ENCODE peak calls at places on chromosomes 2 and 18, in seven cellular contexts. One of them, this sample, is unnamed.

GRCh38 chr18:9575558-9575957 is 38.8 kb downstream of the PPP4R1 start:
- DNase-seq in GM23248: peak
- DNase-seq in RWPE1: peak
- DNase-seq in esophagus squamous epithelium: no peak
- DNase-seq in heart right ventricle: peak
- DNase-seq in colonic mucosa: peak
- DNase-seq in cardiac muscle cell: peak
- DNase-seq in this sample: peak

GRCh38 chr2:172484706-172485105 is 57.3 kb downstream of the ITGA6 start:
- DNase-seq in colonic mucosa: no peak
- DNase-seq in cardiac muscle cell: no peak
- DNase-seq in RWPE1: no peak
- DNase-seq in heart right ventricle: no peak
- DNase-seq in esophagus squamous epithelium: no peak
- DNase-seq in GM23248: no peak
- DNase-seq in this sample: no peak

GRCh38 chr18:31489311-31489710 is 8.7 kb upstream of the DSG2 start:
- DNase-seq in RWPE1: no peak
- DNase-seq in esophagus squamous epithelium: no peak
- DNase-seq in cardiac muscle cell: no peak
- DNase-seq in heart right ventricle: no peak
- DNase-seq in GM23248: no peak
- DNase-seq in colonic mucosa: no peak
- DNase-seq in this sample: no peak

GRCh38 chr2:190938761-190939335 is 58.2 kb downstream of the GLS start:
- DNase-seq in esophagus squamous epithelium: no peak
- DNase-seq in cardiac muscle cell: no peak
- DNase-seq in RWPE1: no peak
- DNase-seq in GM23248: no peak
- DNase-seq in colonic mucosa: no peak
- DNase-seq in heart right ventricle: no peak
- DNase-seq in this sample: no peak

GRCh38 chr18:49081511-49082146 is 130.9 kb upstream of the SMAD7 start:
- DNase-seq in colonic mucosa: no peak
- DNase-seq in RWPE1: no peak
- DNase-seq in heart right ventricle: no peak
- DNase-seq in cardiac muscle cell: no peak
- DNase-seq in esophagus squamous epithelium: no peak
- DNase-seq in GM23248: no peak
- DNase-seq in this sample: no peak

GRCh38 chr2:42951263-42951938 is 159.0 kb upstream of the HAAO start:
- DNase-seq in RWPE1: no peak
- DNase-seq in esophagus squamous epithelium: no peak
- DNase-seq in heart right ventricle: peak
- DNase-seq in colonic mucosa: no peak
- DNase-seq in cardiac muscle cell: no peak
- DNase-seq in GM23248: peak
- DNase-seq in this sample: no peak

GRCh38 chr2:130381619-130382018 is 25.8 kb downstream of the PTPN18 start:
- DNase-seq in colonic mucosa: no peak
- DNase-seq in RWPE1: no peak
- DNase-seq in esophagus squamous epithelium: no peak
- DNase-seq in GM23248: no peak
- DNase-seq in cardiac muscle cell: no peak
- DNase-seq in heart right ventricle: no peak
- DNase-seq in this sample: no peak

GRCh38 chr2:101868525-101868924 is 123.2 kb upstream of the IL1R2 start:
- DNase-seq in colonic mucosa: no peak
- DNase-seq in RWPE1: no peak
- DNase-seq in heart right ventricle: no peak
- DNase-seq in esophagus squamous epithelium: no peak
- DNase-seq in cardiac muscle cell: no peak
- DNase-seq in GM23248: no peak
- DNase-seq in this sample: no peak

GRCh38 chr2:18356676-18357075 is 203.8 kb downstream of the RDH14 start:
- DNase-seq in heart right ventricle: no peak
- DNase-seq in colonic mucosa: no peak
- DNase-seq in GM23248: peak
- DNase-seq in RWPE1: no peak
- DNase-seq in cardiac muscle cell: no peak
- DNase-seq in esophagus squamous epithelium: no peak
- DNase-seq in this sample: no peak

GRCh38 chr2:39513641-39514094 is 76.6 kb upstream of the MAP4K3 start:
- DNase-seq in RWPE1: peak
- DNase-seq in esophagus squamous epithelium: no peak
- DNase-seq in heart right ventricle: peak
- DNase-seq in GM23248: peak
- DNase-seq in cardiac muscle cell: peak
- DNase-seq in colonic mucosa: peak
- DNase-seq in this sample: no peak

GRCh38 chr2:128321784-128322650 is 3.3 kb upstream of the HS6ST1 start:
- DNase-seq in GM23248: peak
- DNase-seq in RWPE1: peak
- DNase-seq in heart right ventricle: peak
- DNase-seq in colonic mucosa: peak
- DNase-seq in cardiac muscle cell: peak
- DNase-seq in esophagus squamous epithelium: no peak
- DNase-seq in this sample: peak

GRCh38 chr2:30040147-30040546 is 106.7 kb upstream of the YPEL5 start:
- DNase-seq in colonic mucosa: no peak
- DNase-seq in GM23248: no peak
- DNase-seq in esophagus squamous epithelium: no peak
- DNase-seq in heart right ventricle: no peak
- DNase-seq in RWPE1: no peak
- DNase-seq in cardiac muscle cell: no peak
- DNase-seq in this sample: no peak

GRCh38 chr2:194706179-194706578 is 950.8 kb upstream of the SLC39A10 start:
- DNase-seq in heart right ventricle: no peak
- DNase-seq in GM23248: no peak
- DNase-seq in RWPE1: no peak
- DNase-seq in colonic mucosa: no peak
- DNase-seq in esophagus squamous epithelium: no peak
- DNase-seq in cardiac muscle cell: no peak
- DNase-seq in this sample: no peak

GRCh38 chr18:61606759-61607158 is 273.5 kb downstream of the CDH20 start:
- DNase-seq in heart right ventricle: peak
- DNase-seq in GM23248: peak
- DNase-seq in colonic mucosa: peak
- DNase-seq in RWPE1: peak
- DNase-seq in cardiac muscle cell: peak
- DNase-seq in esophagus squamous epithelium: no peak
- DNase-seq in this sample: peak

GRCh38 chr2:60317831-60318230 is 235.6 kb downstream of the BCL11A start:
- DNase-seq in cardiac muscle cell: no peak
- DNase-seq in colonic mucosa: no peak
- DNase-seq in GM23248: peak
- DNase-seq in esophagus squamous epithelium: no peak
- DNase-seq in heart right ventricle: no peak
- DNase-seq in RWPE1: no peak
- DNase-seq in this sample: no peak

GRCh38 chr18:57437782-57438668 is 2.9 kb downstream of the ONECUT2 start:
- DNase-seq in cardiac muscle cell: peak
- DNase-seq in colonic mucosa: peak
- DNase-seq in esophagus squamous epithelium: no peak
- DNase-seq in GM23248: peak
- DNase-seq in RWPE1: peak
- DNase-seq in heart right ventricle: peak
- DNase-seq in this sample: peak

GRCh38 chr2:156087875-156088274 is 244.6 kb downstream of the NR4A2 start:
- DNase-seq in esophagus squamous epithelium: no peak
- DNase-seq in colonic mucosa: no peak
- DNase-seq in GM23248: peak
- DNase-seq in cardiac muscle cell: no peak
- DNase-seq in heart right ventricle: no peak
- DNase-seq in RWPE1: peak
- DNase-seq in this sample: no peak

GRCh38 chr2:19738707-19739106 is 163.1 kb downstream of the TTC32 start:
- DNase-seq in heart right ventricle: peak
- DNase-seq in RWPE1: no peak
- DNase-seq in esophagus squamous epithelium: no peak
- DNase-seq in colonic mucosa: peak
- DNase-seq in cardiac muscle cell: no peak
- DNase-seq in GM23248: peak
- DNase-seq in this sample: no peak

GRCh38 chr2:25566694-25567093 is 106.7 kb downstream of the DTNB start:
- DNase-seq in heart right ventricle: no peak
- DNase-seq in cardiac muscle cell: peak
- DNase-seq in colonic mucosa: no peak
- DNase-seq in RWPE1: no peak
- DNase-seq in GM23248: no peak
- DNase-seq in esophagus squamous epithelium: no peak
- DNase-seq in this sample: no peak
- H3K27ac ChIP-seq in heart right ventricle: no peak
- H3K27ac ChIP-seq in cardiac muscle cell: peak
- H3K27ac ChIP-seq in colonic mucosa: no peak
- H3K27ac ChIP-seq in RWPE1: no peak
- H3K27ac ChIP-seq in GM23248: no peak
- H3K27ac ChIP-seq in esophagus squamous epithelium: no peak
- H3K27ac ChIP-seq in this sample: no peak

GRCh38 chr2:98442488-98442887 is 2.2 kb upstream of the INPP4A start:
- DNase-seq in esophagus squamous epithelium: no peak
- DNase-seq in heart right ventricle: no peak
- DNase-seq in RWPE1: no peak
- DNase-seq in cardiac muscle cell: no peak
- DNase-seq in colonic mucosa: no peak
- DNase-seq in GM23248: no peak
- DNase-seq in this sample: no peak

GRCh38 chr2:98446850-98447249 is 2.2 kb downstream of the INPP4A start:
- DNase-seq in colonic mucosa: no peak
- DNase-seq in esophagus squamous epithelium: no peak
- DNase-seq in RWPE1: no peak
- DNase-seq in cardiac muscle cell: no peak
- DNase-seq in GM23248: no peak
- DNase-seq in heart right ventricle: no peak
- DNase-seq in this sample: no peak

GRCh38 chr2:98445167-98445522 is 487 bp downstream of the INPP4A start:
- DNase-seq in cardiac muscle cell: no peak
- DNase-seq in colonic mucosa: no peak
- DNase-seq in GM23248: peak
- DNase-seq in RWPE1: peak
- DNase-seq in esophagus squamous epithelium: no peak
- DNase-seq in heart right ventricle: no peak
- DNase-seq in this sample: no peak

GRCh38 chr2:98445708-98446577 is 1.3 kb downstream of the INPP4A start:
- DNase-seq in colonic mucosa: no peak
- DNase-seq in RWPE1: no peak
- DNase-seq in cardiac muscle cell: no peak
- DNase-seq in esophagus squamous epithelium: no peak
- DNase-seq in GM23248: peak
- DNase-seq in heart right ventricle: no peak
- DNase-seq in this sample: no peak

GRCh38 chr2:98444436-98445166 is at the start of gene INPP4A:
- DNase-seq in GM23248: peak
- DNase-seq in esophagus squamous epithelium: no peak
- DNase-seq in cardiac muscle cell: peak
- DNase-seq in RWPE1: peak
- DNase-seq in heart right ventricle: peak
- DNase-seq in colonic mucosa: peak
- DNase-seq in this sample: peak
- H3K27ac ChIP-seq in GM23248: peak
- H3K27ac ChIP-seq in esophagus squamous epithelium: peak
- H3K27ac ChIP-seq in cardiac muscle cell: peak
- H3K27ac ChIP-seq in RWPE1: peak
- H3K27ac ChIP-seq in heart right ventricle: peak
- H3K27ac ChIP-seq in colonic mucosa: peak
- H3K27ac ChIP-seq in this sample: peak

GRCh38 chr2:36528274-36528673 is 69.7 kb downstream of the FEZ2 start:
- DNase-seq in GM23248: no peak
- DNase-seq in esophagus squamous epithelium: no peak
- DNase-seq in RWPE1: no peak
- DNase-seq in colonic mucosa: no peak
- DNase-seq in heart right ventricle: no peak
- DNase-seq in cardiac muscle cell: no peak
- DNase-seq in this sample: no peak

GRCh38 chr2:36523153-36523552 is 74.8 kb downstream of the FEZ2 start:
- DNase-seq in GM23248: no peak
- DNase-seq in esophagus squamous epithelium: no peak
- DNase-seq in RWPE1: no peak
- DNase-seq in heart right ventricle: no peak
- DNase-seq in cardiac muscle cell: no peak
- DNase-seq in colonic mucosa: no peak
- DNase-seq in this sample: no peak

GRCh38 chr2:36526216-36526615 is 71.8 kb downstream of the FEZ2 start:
- DNase-seq in colonic mucosa: no peak
- DNase-seq in heart right ventricle: no peak
- DNase-seq in RWPE1: no peak
- DNase-seq in esophagus squamous epithelium: no peak
- DNase-seq in GM23248: peak
- DNase-seq in cardiac muscle cell: no peak
- DNase-seq in this sample: no peak

GRCh38 chr2:36528761-36529392 is 69.1 kb downstream of the FEZ2 start:
- DNase-seq in colonic mucosa: no peak
- DNase-seq in esophagus squamous epithelium: no peak
- DNase-seq in RWPE1: no peak
- DNase-seq in heart right ventricle: no peak
- DNase-seq in cardiac muscle cell: no peak
- DNase-seq in GM23248: no peak
- DNase-seq in this sample: no peak

DNA sequence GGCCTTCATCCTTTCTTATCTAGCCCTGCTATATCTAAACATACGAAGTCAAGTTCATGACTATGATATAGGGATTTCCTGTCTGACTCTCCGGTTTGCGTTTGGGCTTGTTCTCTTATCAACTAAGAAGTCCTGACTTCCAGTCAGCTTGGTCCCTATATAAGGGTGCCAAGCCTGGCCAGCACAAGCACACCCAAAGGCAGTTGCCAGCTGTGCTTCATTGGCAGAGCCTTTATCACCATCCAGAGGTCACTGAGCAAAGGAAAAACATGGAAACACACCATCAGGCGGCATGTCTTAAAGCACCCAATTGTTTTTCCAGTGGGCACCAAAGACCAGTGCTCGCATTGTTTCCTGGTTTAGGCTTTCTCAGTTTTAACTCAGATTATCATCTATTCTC is 72.7 kb downstream of the FEZ2 start:
- DNase-seq in GM23248: no peak
- DNase-seq in colonic mucosa: no peak
- DNase-seq in RWPE1: no peak
- DNase-seq in esophagus squamous epithelium: no peak
- DNase-seq in heart right ventricle: peak
- DNase-seq in cardiac muscle cell: no peak
- DNase-seq in this sample: no peak
- H3K27ac ChIP-seq in GM23248: peak
- H3K27ac ChIP-seq in colonic mucosa: no peak
- H3K27ac ChIP-seq in RWPE1: no peak
- H3K27ac ChIP-seq in esophagus squamous epithelium: no peak
- H3K27ac ChIP-seq in heart right ventricle: no peak
- H3K27ac ChIP-seq in cardiac muscle cell: no peak
- H3K27ac ChIP-seq in this sample: no peak

DNA sequence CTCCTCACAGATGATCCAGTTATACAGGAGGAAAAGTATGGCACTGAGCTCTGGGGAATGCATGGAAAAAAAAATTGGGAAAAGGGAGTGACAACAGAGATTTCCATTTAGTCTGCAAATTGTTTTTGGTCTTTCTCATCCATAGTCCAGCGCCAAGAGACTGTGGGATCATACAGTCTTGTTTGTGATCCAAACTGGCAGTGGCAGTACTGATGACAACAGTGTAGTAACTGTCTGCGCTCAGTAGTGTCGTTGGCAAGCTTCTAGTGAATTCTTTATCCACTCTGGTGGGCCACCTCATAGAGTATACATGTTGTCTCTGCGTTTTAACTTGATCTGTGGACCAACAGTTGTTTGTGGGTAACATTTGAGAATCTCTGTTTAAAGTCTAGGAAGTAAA is 37.9 kb downstream of the GALNT1 start:
- DNase-seq in heart right ventricle: peak
- DNase-seq in esophagus squamous epithelium: no peak
- DNase-seq in GM23248: peak
- DNase-seq in RWPE1: no peak
- DNase-seq in cardiac muscle cell: no peak
- DNase-seq in colonic mucosa: no peak
- DNase-seq in this sample: no peak
- H3K27ac ChIP-seq in heart right ventricle: peak
- H3K27ac ChIP-seq in esophagus squamous epithelium: no peak
- H3K27ac ChIP-seq in GM23248: peak
- H3K27ac ChIP-seq in RWPE1: no peak
- H3K27ac ChIP-seq in cardiac muscle cell: no peak
- H3K27ac ChIP-seq in colonic mucosa: no peak
- H3K27ac ChIP-seq in this sample: no peak